ENCODE peak calls at places on chromosomes 6 and 20, in eight cellular contexts. C is thoracic aorta, Q is neural progenitor cell, P is fibroblast of the aortic adventitia, J is GM23338, U is breast epithelium, T is fibroblast of lung, G is heart left ventricle. A is an unnamed sample.

GRCh38 chr6:13538084-13538483 is 36.3 kb upstream of the SIRT5 start:
- DNase-seq in C (no peak), Q (no peak), P (peak; percentile 78), J (peak; percentile 41), U (no peak), T (peak; percentile 51), G (no peak), A (peak; percentile 69)

GRCh38 chr6:112372213-112372806 is 25.2 kb downstream of the RFPL4B start:
- DNase-seq in C (no peak), Q (no peak), P (peak; percentile 62), J (peak; percentile 20), U (no peak), T (peak; percentile 50), G (no peak), A (peak; percentile 48)

GRCh38 chr20:59696476-59696875 is 92.1 kb downstream of the PHACTR3 start:
- DNase-seq in C (no peak), Q (no peak), P (no peak), J (no peak), U (no peak), T (no peak), G (no peak), A (no peak)

GRCh38 chr6:53888931-53889330 is 94.1 kb downstream of the LRRC1 start:
- DNase-seq in C (no peak), Q (no peak), P (peak; percentile 4), J (no peak), U (no peak), T (peak; percentile 58), G (no peak), A (peak; percentile 41)

GRCh38 chr6:88609973-88610372 is 353.4 kb downstream of the RNGTT start:
- DNase-seq in C (no peak), Q (no peak), P (no peak), J (no peak), U (no peak), T (no peak), G (no peak), A (no peak)

GRCh38 chr6:148757944-148758343 is 11.1 kb downstream of the UST start:
- DNase-seq in C (no peak), Q (no peak), P (no peak), J (no peak), U (no peak), T (no peak), G (no peak), A (no peak)

GRCh38 chr20:62123450-62124118 is 1.3 kb downstream of the LSM14B start:
- DNase-seq in C (no peak), Q (peak; percentile 52), P (peak; percentile 57), J (peak; percentile 41), U (no peak), T (peak; percentile 65), G (no peak), A (peak; percentile 48)

GRCh38 chr20:18165553-18165952 is 27.9 kb downstream of the KAT14 start:
- DNase-seq in C (no peak), Q (no peak), P (no peak), J (no peak), U (no peak), T (no peak), G (no peak), A (no peak)

GRCh38 chr6:165689699-165690098 is 26.7 kb upstream of the PDE10A start:
- DNase-seq in C (no peak), Q (no peak), P (peak; percentile 28), J (no peak), U (no peak), T (no peak), G (no peak), A (no peak)

GRCh38 chr6:160261991-160262718 is 3.5 kb upstream of the SLC22A2 start:
- DNase-seq in C (no peak), Q (no peak), P (no peak), J (peak; percentile 61), U (no peak), T (no peak), G (peak; percentile 53), A (no peak)

GRCh38 chr20:47276856-47277541 is 79.5 kb downstream of the ZMYND8 start:
- DNase-seq in C (no peak), Q (no peak), P (peak; percentile 74), J (no peak), U (peak; percentile 62), T (peak; percentile 87), G (peak; percentile 72), A (peak; percentile 68)

GRCh38 chr6:80641591-80641990 is 535.1 kb downstream of the BCKDHB start:
- DNase-seq in C (no peak), Q (no peak), P (peak; percentile 37), J (no peak), U (no peak), T (peak; percentile 55), G (no peak), A (peak; percentile 14)

GRCh38 chr20:24382775-24383174 is 86.7 kb upstream of the SYNDIG1 start:
- DNase-seq in C (no peak), Q (no peak), P (no peak), J (no peak), U (no peak), T (no peak), G (no peak), A (no peak)

GRCh38 chr6:169099411-169100202 is 154.0 kb downstream of the THBS2 start:
- DNase-seq in C (no peak), Q (peak; percentile 38), P (peak; percentile 57), J (peak; percentile 27), U (no peak), T (peak; percentile 63), G (no peak), A (peak; percentile 19)

GRCh38 chr6:14876778-14877613 is 368.9 kb upstream of the JARID2 start:
- DNase-seq in C (no peak), Q (no peak), P (peak; percentile 78), J (no peak), U (no peak), T (peak; percentile 86), G (no peak), A (peak; percentile 62)

GRCh38 chr20:25418779-25419178 is 11.3 kb downstream of the GINS1 start:
- DNase-seq in C (no peak), Q (no peak), P (no peak), J (no peak), U (no peak), T (peak; percentile 21), G (no peak), A (peak; percentile 25)

GRCh38 chr6:14211596-14211961 is 94.0 kb downstream of the CD83 start:
- DNase-seq in C (peak; percentile 5), Q (peak; percentile 95), P (peak; percentile 44), J (peak; percentile 70), U (no peak), T (peak; percentile 27), G (peak; percentile 82), A (peak; percentile 33)

GRCh38 chr6:33289784-33290315 is 449 bp downstream of the PFDN6 start:
- DNase-seq in C (no peak), Q (no peak), P (no peak), J (no peak), U (no peak), T (no peak), G (no peak), A (no peak)

GRCh38 chr6:451336-451735 is 59.8 kb downstream of the IRF4 start:
- DNase-seq in C (no peak), Q (no peak), P (no peak), J (no peak), U (no peak), T (no peak), G (no peak), A (no peak)

GRCh38 chr6:56245903-56246351 is 1.5 kb downstream of the COL21A1 start:
- DNase-seq in C (no peak), Q (no peak), P (peak; percentile 86), J (no peak), U (no peak), T (no peak), G (no peak), A (peak; percentile 65)

GRCh38 chr6:56244528-56245253 is 2.7 kb downstream of the COL21A1 start:
- DNase-seq in C (no peak), Q (no peak), P (no peak), J (no peak), U (no peak), T (no peak), G (no peak), A (no peak)

GRCh38 chr6:56246941-56247653 is at the start of gene COL21A1:
- DNase-seq in C (peak; percentile 19), Q (peak; percentile 89), P (peak; percentile 62), J (peak; percentile 94), U (peak; percentile 17), T (peak; percentile 33), G (peak; percentile 69), A (no peak)

GRCh38 chr6:56247654-56248122 is 308 bp upstream of the COL21A1 start:
- DNase-seq in C (no peak), Q (no peak), P (no peak), J (no peak), U (no peak), T (no peak), G (no peak), A (no peak)

DNA sequence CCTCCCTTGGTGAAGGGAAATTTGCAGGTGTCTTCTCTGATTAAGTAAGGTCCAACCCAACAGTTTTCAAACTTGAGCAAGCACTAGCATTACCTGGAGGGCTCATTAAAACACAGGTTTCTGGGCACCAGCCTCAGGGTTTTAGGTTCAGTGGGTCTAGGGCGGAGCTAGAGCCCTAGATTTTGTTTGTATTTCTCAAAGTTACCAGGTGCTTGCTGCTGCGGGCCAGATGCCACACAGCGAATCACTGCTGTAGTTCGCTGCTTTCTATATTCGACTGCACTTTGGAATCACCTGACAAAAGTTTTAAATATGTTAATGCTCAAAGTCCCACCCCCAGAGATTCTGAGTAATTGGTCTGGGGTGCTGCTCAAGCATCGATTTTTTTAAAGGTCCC is 838 bp downstream of the COL21A1 start:
- DNase-seq in C (no peak), Q (peak; percentile 5), P (no peak), J (peak; percentile 72), U (no peak), T (no peak), G (no peak), A (no peak)
- H3K4me3 ChIP-seq in C (peak overlapping the region; percentile 73), Q (peak overlapping the region; percentile 55), P (peak overlapping the region; percentile 79), J (peak overlapping the region; percentile 60), U (peak overlapping the region; percentile 43), T (peak overlapping the region; percentile 35), G (peak overlapping the region; percentile 49), A (no peak overlapping the region)

GRCh38 chr20:347640-348484 is 951 bp downstream of the NRSN2 start:
- DNase-seq in C (peak; percentile 72), Q (peak; percentile 98), P (peak; percentile 89), J (peak; percentile 99), U (peak; percentile 80), T (peak; percentile 93), G (peak; percentile 95), A (peak; percentile 94)
- TF ChIP-seq CTCF in C (no peak), Q (no peak), P (no peak), J (no peak), U (no peak), T (no peak), G (no peak), A (no peak)

DNA sequence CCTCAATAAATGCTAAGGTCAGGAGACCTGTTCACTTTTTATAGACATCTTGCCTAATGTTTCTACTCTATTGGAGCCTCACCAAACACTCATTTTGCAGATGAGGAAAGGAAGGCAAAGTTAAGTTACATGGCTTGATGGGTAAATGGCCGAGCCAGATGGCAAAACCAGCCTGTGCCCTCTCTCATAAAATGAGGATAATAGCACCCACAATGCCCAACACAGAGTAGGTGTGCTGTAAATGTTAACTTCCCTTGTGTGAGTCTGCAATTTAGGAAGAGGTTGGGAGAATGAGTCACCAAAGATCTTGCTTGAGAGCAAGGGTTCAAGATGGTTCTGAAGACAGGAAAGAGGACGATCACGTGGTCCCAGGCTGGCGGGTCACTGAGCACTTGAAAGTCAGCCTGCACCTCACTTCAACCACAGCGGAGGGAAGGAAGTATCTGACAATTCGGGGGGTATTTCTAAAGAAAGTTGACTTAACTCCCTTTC is 3.3 kb downstream of the KCNK5 start:
- DNase-seq in C (no peak), Q (no peak), P (no peak), J (no peak), U (no peak), T (no peak), G (peak; percentile 60), A (no peak)
- H3K4me3 ChIP-seq in C (no peak overlapping the region), Q (no peak overlapping the region), P (no peak overlapping the region), J (peak overlapping the region; percentile 93), U (peak overlapping the region; percentile 64), T (no peak overlapping the region), G (no peak overlapping the region), A (no peak overlapping the region)

GRCh38 chr6:82073484-82073883 is 174.1 kb downstream of the IBTK start:
- DNase-seq in C (no peak), Q (peak; percentile 52), P (no peak), J (no peak), U (no peak), T (no peak), G (no peak), A (no peak)
- TF ChIP-seq CTCF in C (no peak), Q (no peak), P (no peak), J (no peak), U (no peak), T (no peak), G (no peak), A (no peak)